ENCODE peak calls at places on chromosomes 11 and 22, in four cellular contexts. Y, Q, V and J are unnamed samples.

GRCh38 chr11:73143126-73143838 is 1.2 kb upstream of the FCHSD2 start:
- DNase-seq in Y (no peak), Q (peak), V (no peak), J (no peak)

GRCh38 chr11:116578971-116579687 is 193.7 kb downstream of the BUD13 start:
- DNase-seq in Y (no peak), Q (no peak), V (no peak), J (no peak)

GRCh38 chr22:23237201-23237798 is 57.0 kb downstream of the BCR start:
- DNase-seq in Y (no peak), Q (peak), V (no peak), J (no peak)

GRCh38 chr22:38941488-38941987 is 15.9 kb upstream of the APOBEC3A start:
- DNase-seq in Y (no peak), Q (no peak), V (no peak), J (peak)

GRCh38 chr22:21860640-21861039 is 6.8 kb downstream of the MAPK1 start:
- DNase-seq in Y (no peak), Q (peak), V (no peak), J (no peak)

GRCh38 chr22:23878219-23878618 is 16.0 kb upstream of the MIF start:
- DNase-seq in Y (no peak), Q (peak), V (no peak), J (no peak)

GRCh38 chr11:76291576-76292526 is 85.5 kb upstream of the WNT11 start:
- DNase-seq in Y (no peak), Q (peak), V (no peak), J (no peak)

GRCh38 chr22:50007057-50007511 is 5.5 kb downstream of the IL17REL start:
- DNase-seq in Y (no peak), Q (no peak), V (no peak), J (no peak)

GRCh38 chr11:79363861-79364378 is 76.9 kb downstream of the TENM4 start:
- DNase-seq in Y (no peak), Q (no peak), V (no peak), J (no peak)

GRCh38 chr11:128472128-128473110 is 114.9 kb downstream of the ETS1 start:
- DNase-seq in Y (no peak), Q (no peak), V (no peak), J (peak)

GRCh38 chr11:118088531-118088930 is 1.8 kb upstream of the SMIM35 start:
- DNase-seq in Y (no peak), Q (no peak), V (no peak), J (no peak)

GRCh38 chr11:115887316-115887715 is 383.1 kb upstream of the CADM1 start:
- DNase-seq in Y (no peak), Q (no peak), V (no peak), J (no peak)

GRCh38 chr11:47797633-47798032 is 30.5 kb upstream of the FNBP4 start:
- DNase-seq in Y (no peak), Q (no peak), V (no peak), J (no peak)

GRCh38 chr11:108197351-108197750 is 25.1 kb downstream of the NPAT start:
- DNase-seq in Y (no peak), Q (no peak), V (no peak), J (no peak)

GRCh38 chr11:125929445-125930075 is 16.3 kb upstream of the VSIG10L2 start:
- DNase-seq in Y (no peak), Q (no peak), V (no peak), J (no peak)

GRCh38 chr22:48881326-48881980 is 946.2 kb downstream of the BRD1 start:
- DNase-seq in Y (no peak), Q (no peak), V (no peak), J (no peak)

GRCh38 chr11:9121397-9121796 is 30.0 kb upstream of the SCUBE2 start:
- DNase-seq in Y (no peak), Q (no peak), V (no peak), J (no peak)

GRCh38 chr22:48097723-48098122 is 1335.3 kb downstream of the TBC1D22A start:
- DNase-seq in Y (no peak), Q (no peak), V (no peak), J (no peak)

GRCh38 chr11:12893787-12894672 is 115.1 kb upstream of the RASSF10 start:
- DNase-seq in Y (peak), Q (peak), V (no peak), J (no peak)

GRCh38 chr22:19483481-19484244 is 3.9 kb downstream of the CDC45 start:
- DNase-seq in Y (no peak), Q (peak), V (no peak), J (no peak)

GRCh38 chr22:28600546-28601143 is 79.0 kb downstream of the TTC28 start:
- DNase-seq in Y (peak), Q (peak), V (no peak), J (no peak)

GRCh38 chr22:44672632-44673031 is 29.4 kb upstream of the PRR5 start:
- DNase-seq in Y (no peak), Q (no peak), V (no peak), J (no peak)

GRCh38 chr11:121253951-121254350 is 38.6 kb upstream of the SC5D start:
- DNase-seq in Y (no peak), Q (no peak), V (no peak), J (no peak)

GRCh38 chr11:95229199-95230053 is 1.6 kb downstream of the SESN3 start:
- DNase-seq in Y (no peak), Q (no peak), V (no peak), J (no peak)

GRCh38 chr22:36765943-36766450 is 9.9 kb downstream of the IFT27 start:
- DNase-seq in Y (no peak), Q (no peak), V (no peak), J (no peak)

GRCh38 chr11:72326151-72326842 is 82.3 kb upstream of the PHOX2A start:
- DNase-seq in Y (no peak), Q (peak), V (no peak), J (no peak)

GRCh38 chr11:119854521-119854920 is 125.5 kb upstream of the NECTIN1 start:
- DNase-seq in Y (no peak), Q (no peak), V (no peak), J (no peak)

GRCh38 chr11:116073854-116074837 is 569.9 kb upstream of the CADM1 start:
- DNase-seq in Y (no peak), Q (no peak), V (no peak), J (peak)

GRCh38 chr11:79925570-79925969 is 484.7 kb upstream of the TENM4 start:
- DNase-seq in Y (no peak), Q (no peak), V (no peak), J (no peak)

GRCh38 chr11:123193742-123194141 is 1.3 kb downstream of the CLMP start:
- DNase-seq in Y (no peak), Q (no peak), V (no peak), J (no peak)

GRCh38 chr11:31793264-31793663 is 17.9 kb downstream of the PAX6 start:
- DNase-seq in Y (no peak), Q (no peak), V (no peak), J (no peak)

GRCh38 chr11:64146036-64146943 is 19.6 kb downstream of the MACROD1 start:
- DNase-seq in Y (peak), Q (peak), V (peak), J (no peak)

GRCh38 chr22:20957691-20958440 is 9.2 kb upstream of the AIFM3 start:
- DNase-seq in Y (no peak), Q (no peak), V (no peak), J (no peak)

GRCh38 chr22:20550851-20551744 is 43.7 kb downstream of the MED15 start:
- DNase-seq in Y (no peak), Q (no peak), V (no peak), J (peak)

GRCh38 chr22:26547837-26548236 is 35.6 kb upstream of the TFIP11 start:
- DNase-seq in Y (no peak), Q (no peak), V (no peak), J (no peak)

DNA sequence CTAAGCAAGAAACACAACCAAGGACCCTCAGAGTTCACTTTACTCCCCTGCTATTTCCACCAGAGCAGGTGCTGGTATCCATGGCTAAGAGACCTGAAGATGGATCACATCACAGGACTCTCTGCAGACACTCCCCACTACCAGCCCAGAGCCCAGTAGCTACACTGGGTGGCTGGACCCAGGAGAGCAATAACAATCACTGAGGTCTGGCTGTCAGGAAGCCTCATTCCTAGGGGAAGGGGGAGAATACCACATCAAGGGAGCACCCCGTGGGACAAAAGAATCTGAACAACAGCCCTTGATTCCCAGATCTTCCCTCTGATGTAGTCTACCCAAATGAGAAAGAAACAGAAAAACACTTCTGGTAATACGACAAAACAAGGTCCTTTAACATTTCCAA is 9.0 kb upstream of the MMP7 start:
- DNase-seq in Y (no peak), Q (no peak), V (no peak), J (no peak)
- H3K9ac ChIP-seq in Y (no peak), Q (no peak), V (no peak), J (no peak)

GRCh38 chr11:134418119-134418840 is 6.2 kb upstream of the B3GAT1 start:
- DNase-seq in Y (no peak), Q (no peak), V (no peak), J (no peak)
- TF ChIP-seq EGR1 in Y (no peak), Q (no peak), V (no peak), J (no peak)

DNA sequence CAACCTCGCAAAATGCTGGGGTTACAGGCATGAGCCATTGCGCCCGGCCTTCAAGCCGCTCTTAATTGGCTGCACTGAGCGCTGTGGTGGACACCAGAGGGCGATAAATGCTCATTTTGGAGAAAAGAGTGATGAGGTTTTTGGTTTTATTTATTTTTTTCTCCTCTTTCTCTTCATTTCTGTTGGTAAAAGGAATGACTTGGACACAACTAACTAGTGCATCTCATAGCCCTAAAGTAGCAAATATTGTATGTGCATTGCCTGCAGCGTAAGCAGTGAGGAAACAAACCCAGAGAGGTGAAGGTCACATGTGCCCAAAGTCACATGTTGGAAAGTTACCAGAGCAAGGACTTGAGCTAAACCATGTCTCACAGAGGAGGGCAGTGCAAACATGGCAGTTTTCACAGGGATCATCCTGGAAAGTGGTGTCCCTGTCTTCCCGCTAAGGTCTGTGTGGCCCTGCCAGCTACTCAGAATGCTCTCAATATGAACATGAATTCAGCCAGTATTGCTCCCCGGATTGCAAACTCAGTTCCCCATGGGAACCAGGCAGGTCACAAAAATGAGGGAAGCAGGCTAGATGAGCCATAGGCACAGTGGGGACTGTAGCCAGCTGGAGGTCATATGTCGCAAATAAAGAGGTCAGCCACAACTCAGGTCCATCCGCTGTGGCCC is 8.6 kb upstream of the CD82 start:
- DNase-seq in Y (peak), Q (no peak), V (no peak), J (peak)
- H3K9ac ChIP-seq in Y (no peak), Q (peak), V (no peak), J (no peak)

GRCh38 chr11:1228183-1228821 is 5.4 kb downstream of the MUC5B start:
- DNase-seq in Y (no peak), Q (no peak), V (no peak), J (no peak)
- TF ChIP-seq EGR1 in Y (no peak), Q (no peak), V (no peak), J (no peak)

GRCh38 chr11:27076121-27076589 is 35.5 kb downstream of the BBOX1 start:
- DNase-seq in Y (no peak), Q (no peak), V (no peak), J (no peak)
- H3K9ac ChIP-seq in Y (no peak), Q (no peak), V (no peak), J (no peak)

DNA sequence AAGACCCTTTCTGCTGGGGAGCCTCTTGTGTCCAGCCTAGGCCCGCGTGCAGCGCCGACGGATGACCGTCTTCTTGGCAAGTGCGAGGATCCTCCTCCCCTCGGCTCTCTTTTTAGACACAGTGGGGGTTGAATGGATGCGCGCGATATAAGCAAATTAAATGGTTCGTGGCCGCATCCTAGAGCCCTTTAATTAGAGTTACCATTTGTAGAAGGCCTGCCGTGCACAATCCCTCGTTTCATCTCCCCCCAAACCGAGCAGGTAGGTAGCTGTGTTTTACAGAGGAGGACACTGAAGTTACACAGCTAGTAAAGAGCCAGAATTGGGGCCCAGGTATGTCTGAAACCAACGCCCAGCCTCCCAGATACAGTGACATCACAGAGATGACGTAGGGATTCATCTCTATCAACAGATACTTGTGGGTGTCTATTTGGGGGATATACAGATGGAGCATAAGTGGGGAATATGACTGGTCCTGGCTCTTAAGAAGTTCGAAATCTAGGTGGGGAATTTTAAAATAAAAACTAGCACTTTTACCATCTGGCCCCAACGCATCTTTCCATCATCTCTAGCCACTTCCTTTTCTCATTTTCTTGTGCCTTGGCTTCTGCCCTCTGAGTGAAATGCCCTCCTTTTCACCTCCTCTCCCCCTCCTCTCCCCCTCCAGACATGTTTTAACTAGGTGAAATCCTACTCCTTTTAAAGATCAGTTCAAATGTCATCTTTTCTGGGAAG is 922 bp downstream of the TCP11L1 start:
- DNase-seq in Y (no peak), Q (no peak), V (no peak), J (no peak)
- TF ChIP-seq EGR1 in Y (no peak), Q (no peak), V (no peak), J (no peak)